ENCODE peak calls at places on chromosomes 3 and 15, in six cellular contexts. D, I, R, V, W and O are unnamed samples. For H3K36me3, the result is how much of the 10 kb centered on the place peaks cover.

GRCh38 chr3:158108596-158108995 is 1.3 kb upstream of the RSRC1 start:
- DNase-seq in R (no peak), V (no peak), D (no peak), I (no peak), W (no peak), O (no peak)

GRCh38 chr3:69014022-69014580 is 617 bp upstream of the EOGT start:
- DNase-seq in D (no peak), V (no peak), W (no peak), I (no peak), R (no peak), O (no peak)

GRCh38 chr3:181076558-181076957 is 87.0 kb upstream of the DNAJC19 start:
- DNase-seq in I (no peak), V (no peak), W (no peak), R (no peak), D (no peak), O (no peak)

GRCh38 chr3:100173931-100174330 is 59.6 kb upstream of the FILIP1L start:
- DNase-seq in D (no peak), R (no peak), V (no peak), W (no peak), I (no peak), O (no peak)

GRCh38 chr3:116069024-116069423 is 376.3 kb downstream of the LSAMP start:
- DNase-seq in W (no peak), V (no peak), R (no peak), D (no peak), I (no peak), O (no peak)

GRCh38 chr3:137294139-137294538 is 336.4 kb downstream of the IL20RB start:
- DNase-seq in D (no peak), V (no peak), I (no peak), W (no peak), R (no peak), O (no peak)

GRCh38 chr3:134460965-134461364 is 24.8 kb downstream of the ANAPC13 start:
- DNase-seq in V (no peak), D (no peak), W (no peak), I (peak), R (no peak), O (no peak)

GRCh38 chr3:131224886-131225550 is 156.6 kb upstream of the NUDT16 start:
- DNase-seq in V (no peak), D (no peak), R (no peak), I (peak), W (no peak), O (no peak)

GRCh38 chr15:76253851-76254440 is 57.3 kb downstream of the ETFA start:
- DNase-seq in I (no peak), D (no peak), V (no peak), W (no peak), R (no peak), O (no peak)

GRCh38 chr15:76258460-76258859 is 52.8 kb downstream of the ETFA start:
- DNase-seq in R (no peak), D (no peak), I (no peak), W (no peak), V (no peak), O (no peak)

GRCh38 chr15:76260246-76260938 is 50.9 kb downstream of the ETFA start:
- DNase-seq in R (no peak), D (no peak), I (no peak), V (no peak), W (no peak), O (no peak)

DNA sequence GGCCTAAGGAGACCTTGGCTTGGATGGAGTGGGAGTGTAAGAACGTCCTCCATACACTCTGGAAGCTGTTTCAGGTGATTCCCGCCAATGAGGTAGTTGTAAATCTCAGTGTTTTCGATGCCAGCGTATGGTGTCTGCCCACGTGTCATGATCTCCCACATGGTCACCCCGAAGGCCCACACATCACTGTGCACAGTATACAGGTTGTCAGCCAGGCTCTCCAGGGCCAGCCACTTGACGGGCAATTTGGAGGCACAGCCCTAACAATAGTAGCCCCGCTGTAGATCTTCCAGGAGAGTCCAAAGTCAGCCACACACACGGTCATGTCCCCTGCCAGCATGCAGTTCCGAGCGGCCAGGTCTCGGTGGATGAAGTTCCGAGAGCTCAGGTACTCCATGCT is 51.9 kb downstream of the ETFA start:
- DNase-seq in I (no peak), V (no peak), W (no peak), D (no peak), R (no peak), O (no peak)
- H3K36me3 ChIP-seq in I (under half), V (under half), W (under half), D (half or more), R (under half), O (under half)

GRCh38 chr3:14460342-14461005 is 58.1 kb downstream of the SLC6A6 start:
- DNase-seq in W (no peak), V (no peak), R (no peak), I (peak), D (peak), O (no peak)

GRCh38 chr3:14461006-14461747 is 58.8 kb downstream of the SLC6A6 start:
- DNase-seq in I (no peak), V (no peak), W (no peak), D (no peak), R (no peak), O (no peak)

GRCh38 chr3:14459384-14459783 is 57.0 kb downstream of the SLC6A6 start:
- DNase-seq in V (no peak), I (no peak), D (no peak), W (no peak), R (no peak), O (no peak)

GRCh38 chr3:14458434-14459280 is 56.3 kb downstream of the SLC6A6 start:
- DNase-seq in W (no peak), R (no peak), V (no peak), D (no peak), I (no peak), O (no peak)

GRCh38 chr3:14459787-14460186 is 57.4 kb downstream of the SLC6A6 start:
- DNase-seq in W (no peak), D (no peak), I (no peak), R (no peak), V (no peak), O (no peak)
- H3K36me3 ChIP-seq in W (under half), D (half or more), I (under half), R (under half), V (under half), O (under half)

GRCh38 chr3:23971684-23972083 is 26.6 kb downstream of the NR1D2 start:
- DNase-seq in W (no peak), V (no peak), D (no peak), R (no peak), I (no peak), O (no peak)
- H3K36me3 ChIP-seq in W (under half), V (under half), D (half or more), R (under half), I (under half), O (under half)

GRCh38 chr3:76610150-76610549 is 429.7 kb upstream of the ROBO2 start:
- DNase-seq in D (no peak), R (no peak), I (no peak), W (no peak), V (no peak), O (no peak)
- H3K36me3 ChIP-seq in D (under half), R (under half), I (under half), W (under half), V (under half), O (under half)

GRCh38 chr3:76652524-76652923 is 387.4 kb upstream of the ROBO2 start:
- DNase-seq in R (no peak), I (no peak), D (no peak), W (no peak), V (no peak), O (no peak)
- H3K36me3 ChIP-seq in R (under half), I (under half), D (under half), W (under half), V (under half), O (under half)

DNA sequence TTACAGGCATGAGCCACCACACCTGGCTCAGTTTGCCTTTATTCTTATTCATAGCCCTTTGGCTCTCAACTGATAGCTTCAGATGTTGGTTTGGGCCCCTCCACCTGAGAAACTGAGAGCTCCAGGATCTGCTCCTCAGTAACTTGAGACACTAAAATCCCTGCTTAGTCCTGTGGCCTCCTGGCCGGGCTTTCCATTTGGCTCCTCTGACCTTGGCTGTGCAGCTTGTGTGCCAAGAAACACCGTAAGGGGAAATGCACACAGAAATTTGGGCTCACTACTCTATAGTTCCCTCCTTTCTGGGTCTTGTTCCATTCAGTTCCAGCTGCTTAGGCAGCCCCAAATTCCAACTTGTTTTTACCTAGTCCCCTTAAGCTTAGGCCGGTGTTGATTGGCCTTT is 24.9 kb downstream of the NIPA2 start:
- DNase-seq in W (no peak), I (no peak), R (no peak), V (no peak), D (no peak), O (no peak)
- H3K36me3 ChIP-seq in W (under half), I (half or more), R (under half), V (under half), D (half or more), O (under half)

DNA sequence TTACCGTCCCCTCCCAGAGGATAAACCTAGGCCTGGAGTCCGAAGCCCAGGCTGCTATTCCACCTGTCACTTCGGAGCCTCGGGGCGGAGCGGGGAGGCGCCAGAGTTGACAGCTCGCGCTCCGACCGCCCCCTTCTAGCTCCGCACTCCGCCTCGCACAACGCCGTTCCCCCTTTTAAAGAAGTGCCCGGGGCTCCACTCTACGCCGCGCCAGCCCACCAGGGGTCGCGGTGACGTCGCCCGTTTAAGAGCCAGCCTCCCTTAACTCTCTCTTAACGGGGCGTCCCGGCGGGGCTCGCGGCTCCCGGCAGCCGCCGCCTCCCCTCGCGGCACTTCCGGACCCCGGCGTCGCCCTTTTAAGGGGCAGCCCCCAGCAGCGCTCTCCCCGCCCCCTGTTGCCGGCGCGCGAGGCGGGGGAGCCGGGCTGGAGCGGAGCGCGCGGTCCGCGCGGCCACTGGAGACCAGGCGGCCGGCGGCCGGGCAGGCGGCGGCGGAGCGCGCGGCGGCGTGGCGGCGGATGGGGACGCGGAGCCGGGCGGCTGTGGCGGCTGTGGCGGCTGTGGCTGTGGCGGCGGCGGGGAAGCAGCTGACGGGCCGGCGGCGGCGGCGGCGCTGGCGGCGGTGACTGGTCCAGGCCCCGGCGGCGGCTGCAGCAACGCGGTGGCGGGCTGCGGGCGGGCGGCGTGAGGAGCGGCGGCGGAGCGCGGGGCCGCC is at the start of gene INAFM2:
- DNase-seq in V (peak), R (peak), I (peak), D (peak), W (no peak), O (peak)
- H3K36me3 ChIP-seq in V (under half), R (under half), I (under half), D (under half), W (under half), O (under half)